ENCODE peak calls at places on chromosomes 1 and 21, in six cellular contexts. One of them, this sample, is unnamed.

GRCh38 chr1:30707412-30708360 is 15.7 kb downstream of the MATN1 start:
- DNase-seq in head of caudate nucleus: peak; percentile 87
- DNase-seq in substantia nigra: peak; percentile 51
- DNase-seq in EL: peak; percentile 64
- DNase-seq in left ventricle myocardium inferior: peak; percentile 67
- DNase-seq in AG09309: no peak
- DNase-seq in this sample: peak; percentile 57

GRCh38 chr1:164565356-164565755 is 6.4 kb downstream of the PBX1 start:
- DNase-seq in head of caudate nucleus: no peak
- DNase-seq in substantia nigra: no peak
- DNase-seq in left ventricle myocardium inferior: no peak
- DNase-seq in AG09309: no peak
- DNase-seq in EL: peak; percentile 10
- DNase-seq in this sample: no peak

GRCh38 chr1:235093685-235094592 is 34.7 kb downstream of the TOMM20 start:
- DNase-seq in left ventricle myocardium inferior: peak; percentile 77
- DNase-seq in substantia nigra: peak; percentile 34
- DNase-seq in EL: peak; percentile 67
- DNase-seq in head of caudate nucleus: peak; percentile 79
- DNase-seq in AG09309: no peak
- DNase-seq in this sample: peak; percentile 69

GRCh38 chr21:43315244-43316137 is 111.4 kb downstream of the SIK1 start:
- DNase-seq in left ventricle myocardium inferior: no peak
- DNase-seq in EL: no peak
- DNase-seq in substantia nigra: no peak
- DNase-seq in head of caudate nucleus: no peak
- DNase-seq in AG09309: no peak
- DNase-seq in this sample: no peak

GRCh38 chr1:15156807-15157380 is 3.3 kb downstream of the TMEM51 start:
- DNase-seq in substantia nigra: no peak
- DNase-seq in left ventricle myocardium inferior: no peak
- DNase-seq in EL: no peak
- DNase-seq in AG09309: no peak
- DNase-seq in head of caudate nucleus: no peak
- DNase-seq in this sample: no peak

GRCh38 chr1:198970919-198971318 is 332.1 kb downstream of the PTPRC start:
- DNase-seq in head of caudate nucleus: no peak
- DNase-seq in AG09309: no peak
- DNase-seq in substantia nigra: no peak
- DNase-seq in EL: peak; percentile 34
- DNase-seq in left ventricle myocardium inferior: no peak
- DNase-seq in this sample: peak; percentile 39

GRCh38 chr21:45357436-45358260 is 47.3 kb upstream of the COL18A1 start:
- DNase-seq in substantia nigra: no peak
- DNase-seq in head of caudate nucleus: no peak
- DNase-seq in EL: no peak
- DNase-seq in AG09309: no peak
- DNase-seq in left ventricle myocardium inferior: peak; percentile 73
- DNase-seq in this sample: no peak

GRCh38 chr1:109891930-109892329 is 18.7 kb upstream of the CSF1 start:
- DNase-seq in AG09309: no peak
- DNase-seq in left ventricle myocardium inferior: no peak
- DNase-seq in EL: no peak
- DNase-seq in substantia nigra: no peak
- DNase-seq in head of caudate nucleus: peak; percentile 67
- DNase-seq in this sample: no peak

GRCh38 chr1:152112885-152113432 is 2.3 kb downstream of the TCHH start:
- DNase-seq in AG09309: no peak
- DNase-seq in substantia nigra: no peak
- DNase-seq in head of caudate nucleus: no peak
- DNase-seq in EL: no peak
- DNase-seq in left ventricle myocardium inferior: no peak
- DNase-seq in this sample: no peak

GRCh38 chr21:43911015-43911934 is 46.3 kb downstream of the AGPAT3 start:
- DNase-seq in AG09309: no peak
- DNase-seq in EL: no peak
- DNase-seq in head of caudate nucleus: no peak
- DNase-seq in substantia nigra: no peak
- DNase-seq in left ventricle myocardium inferior: no peak
- DNase-seq in this sample: no peak

GRCh38 chr1:157542676-157543075 is 9.6 kb downstream of the FCRL5 start:
- DNase-seq in substantia nigra: no peak
- DNase-seq in head of caudate nucleus: no peak
- DNase-seq in AG09309: no peak
- DNase-seq in left ventricle myocardium inferior: peak; percentile 36
- DNase-seq in EL: no peak
- DNase-seq in this sample: no peak

GRCh38 chr21:42833439-42833815 is 45.9 kb downstream of the WDR4 start:
- DNase-seq in left ventricle myocardium inferior: no peak
- DNase-seq in head of caudate nucleus: peak; percentile 72
- DNase-seq in substantia nigra: no peak
- DNase-seq in EL: peak; percentile 16
- DNase-seq in AG09309: no peak
- DNase-seq in this sample: no peak

GRCh38 chr1:16163882-16164820 is 8.3 kb upstream of the EPHA2 start:
- DNase-seq in substantia nigra: no peak
- DNase-seq in left ventricle myocardium inferior: no peak
- DNase-seq in EL: peak; percentile 95
- DNase-seq in AG09309: peak; percentile 82
- DNase-seq in head of caudate nucleus: no peak
- DNase-seq in this sample: peak; percentile 98

GRCh38 chr1:111879086-111879485 is 110.4 kb downstream of the KCND3 start:
- DNase-seq in left ventricle myocardium inferior: no peak
- DNase-seq in head of caudate nucleus: no peak
- DNase-seq in EL: no peak
- DNase-seq in AG09309: no peak
- DNase-seq in substantia nigra: no peak
- DNase-seq in this sample: no peak

GRCh38 chr1:228478912-228479665 is 8.1 kb upstream of the RNF187 start:
- DNase-seq in left ventricle myocardium inferior: no peak
- DNase-seq in AG09309: no peak
- DNase-seq in EL: no peak
- DNase-seq in head of caudate nucleus: no peak
- DNase-seq in substantia nigra: no peak
- DNase-seq in this sample: peak; percentile 32

GRCh38 chr1:62175568-62176179 is 19.0 kb upstream of the L1TD1 start:
- DNase-seq in substantia nigra: no peak
- DNase-seq in head of caudate nucleus: peak; percentile 67
- DNase-seq in AG09309: peak; percentile 10
- DNase-seq in EL: peak; percentile 45
- DNase-seq in left ventricle myocardium inferior: no peak
- DNase-seq in this sample: peak; percentile 21

GRCh38 chr1:79554620-79555160 is 548.2 kb upstream of the ADGRL4 start:
- DNase-seq in substantia nigra: no peak
- DNase-seq in EL: peak; percentile 34
- DNase-seq in head of caudate nucleus: no peak
- DNase-seq in left ventricle myocardium inferior: no peak
- DNase-seq in AG09309: no peak
- DNase-seq in this sample: peak; percentile 28

GRCh38 chr1:236407059-236407458 is 13.0 kb downstream of the EDARADD start:
- DNase-seq in substantia nigra: no peak
- DNase-seq in EL: no peak
- DNase-seq in head of caudate nucleus: no peak
- DNase-seq in AG09309: no peak
- DNase-seq in left ventricle myocardium inferior: no peak
- DNase-seq in this sample: no peak

GRCh38 chr1:163195728-163196448 is 6.8 kb downstream of the RGS5 start:
- DNase-seq in AG09309: no peak
- DNase-seq in left ventricle myocardium inferior: no peak
- DNase-seq in EL: no peak
- DNase-seq in head of caudate nucleus: no peak
- DNase-seq in substantia nigra: no peak
- DNase-seq in this sample: peak; percentile 56

GRCh38 chr1:79982218-79982617 is 975.7 kb upstream of the ADGRL4 start:
- DNase-seq in EL: peak; percentile 32
- DNase-seq in left ventricle myocardium inferior: peak; percentile 83
- DNase-seq in substantia nigra: no peak
- DNase-seq in head of caudate nucleus: no peak
- DNase-seq in AG09309: peak; percentile 55
- DNase-seq in this sample: peak; percentile 3

GRCh38 chr1:172343246-172344099 is 77.0 kb upstream of the C1orf105 start:
- DNase-seq in left ventricle myocardium inferior: no peak
- DNase-seq in EL: peak; percentile 86
- DNase-seq in head of caudate nucleus: no peak
- DNase-seq in substantia nigra: no peak
- DNase-seq in AG09309: peak; percentile 88
- DNase-seq in this sample: peak; percentile 77

GRCh38 chr1:63622847-63623566 is 29.8 kb downstream of the PGM1 start:
- DNase-seq in substantia nigra: no peak
- DNase-seq in EL: no peak
- DNase-seq in AG09309: no peak
- DNase-seq in left ventricle myocardium inferior: no peak
- DNase-seq in head of caudate nucleus: no peak
- DNase-seq in this sample: no peak

GRCh38 chr1:108661030-108661609 is at the start of gene HENMT1:
- DNase-seq in AG09309: no peak
- DNase-seq in substantia nigra: no peak
- DNase-seq in head of caudate nucleus: peak; percentile 66
- DNase-seq in left ventricle myocardium inferior: peak; percentile 60
- DNase-seq in EL: peak; percentile 68
- DNase-seq in this sample: no peak

GRCh38 chr1:165871311-165872067 is 44.1 kb downstream of the UCK2 start:
- DNase-seq in head of caudate nucleus: peak; percentile 61
- DNase-seq in left ventricle myocardium inferior: peak; percentile 50
- DNase-seq in EL: peak; percentile 74
- DNase-seq in AG09309: no peak
- DNase-seq in substantia nigra: no peak
- DNase-seq in this sample: peak; percentile 85

GRCh38 chr1:207035877-207036558 is 3.5 kb upstream of the C1orf116 start:
- DNase-seq in substantia nigra: no peak
- DNase-seq in AG09309: no peak
- DNase-seq in EL: no peak
- DNase-seq in left ventricle myocardium inferior: no peak
- DNase-seq in head of caudate nucleus: no peak
- DNase-seq in this sample: peak; percentile 25

GRCh38 chr1:240344918-240345317 is 253.2 kb downstream of the FMN2 start:
- DNase-seq in AG09309: no peak
- DNase-seq in left ventricle myocardium inferior: no peak
- DNase-seq in substantia nigra: no peak
- DNase-seq in head of caudate nucleus: no peak
- DNase-seq in EL: peak; percentile 43
- DNase-seq in this sample: no peak

GRCh38 chr1:163877016-163877415 is 555.3 kb downstream of the NUF2 start:
- DNase-seq in substantia nigra: no peak
- DNase-seq in AG09309: peak; percentile 79
- DNase-seq in EL: peak; percentile 51
- DNase-seq in head of caudate nucleus: no peak
- DNase-seq in left ventricle myocardium inferior: no peak
- DNase-seq in this sample: no peak

This sample was measured in HT1080.